ENCODE peak calls at places on chromosomes 6 and 20, in five cellular contexts. One of them, this sample, is unnamed.

GRCh38 chr20:29448806-29449470 is 1808.5 kb upstream of the DEFB115 start:
- DNase-seq in AG09309: no peak
- DNase-seq in breast epithelium: no peak
- DNase-seq in fibroblast of the aortic adventitia: no peak
- DNase-seq in fibroblast of pulmonary artery: no peak
- DNase-seq in this sample: no peak

GRCh38 chr6:143295904-143296303 is 154.6 kb downstream of the ADAT2 start:
- DNase-seq in fibroblast of the aortic adventitia: no peak
- DNase-seq in fibroblast of pulmonary artery: no peak
- DNase-seq in AG09309: no peak
- DNase-seq in breast epithelium: no peak
- DNase-seq in this sample: no peak

GRCh38 chr6:228881-229651 is 63.2 kb upstream of the DUSP22 start:
- DNase-seq in fibroblast of pulmonary artery: no peak
- DNase-seq in breast epithelium: no peak
- DNase-seq in AG09309: no peak
- DNase-seq in fibroblast of the aortic adventitia: no peak
- DNase-seq in this sample: no peak

GRCh38 chr20:57806476-57806875 is 96.7 kb upstream of the PMEPA1 start:
- DNase-seq in AG09309: no peak
- DNase-seq in breast epithelium: no peak
- DNase-seq in fibroblast of the aortic adventitia: no peak
- DNase-seq in fibroblast of pulmonary artery: no peak
- DNase-seq in this sample: no peak

GRCh38 chr6:53023323-53023722 is 28.2 kb upstream of the GSTA4 start:
- DNase-seq in breast epithelium: no peak
- DNase-seq in fibroblast of pulmonary artery: no peak
- DNase-seq in fibroblast of the aortic adventitia: no peak
- DNase-seq in AG09309: no peak
- DNase-seq in this sample: no peak

GRCh38 chr20:19244291-19244690 is 31.8 kb downstream of the SLC24A3 start:
- DNase-seq in fibroblast of pulmonary artery: no peak
- DNase-seq in AG09309: no peak
- DNase-seq in fibroblast of the aortic adventitia: no peak
- DNase-seq in breast epithelium: no peak
- DNase-seq in this sample: no peak

GRCh38 chr6:134539865-134540323 is 222.0 kb upstream of the SGK1 start:
- DNase-seq in breast epithelium: peak; percentile 79
- DNase-seq in AG09309: no peak
- DNase-seq in fibroblast of pulmonary artery: peak; percentile 74
- DNase-seq in fibroblast of the aortic adventitia: no peak
- DNase-seq in this sample: peak; percentile 75

GRCh38 chr6:158286413-158286812 is 25.9 kb upstream of the TULP4 start:
- DNase-seq in fibroblast of pulmonary artery: peak; percentile 68
- DNase-seq in breast epithelium: no peak
- DNase-seq in fibroblast of the aortic adventitia: peak; percentile 78
- DNase-seq in AG09309: peak; percentile 56
- DNase-seq in this sample: peak; percentile 58

GRCh38 chr6:117951783-117952182 is 44.7 kb downstream of the SLC35F1 start:
- DNase-seq in fibroblast of the aortic adventitia: no peak
- DNase-seq in AG09309: no peak
- DNase-seq in breast epithelium: no peak
- DNase-seq in fibroblast of pulmonary artery: no peak
- DNase-seq in this sample: no peak

GRCh38 chr20:63139856-63140255 is 76.1 kb downstream of the YTHDF1 start:
- DNase-seq in breast epithelium: no peak
- DNase-seq in AG09309: no peak
- DNase-seq in fibroblast of the aortic adventitia: no peak
- DNase-seq in fibroblast of pulmonary artery: no peak
- DNase-seq in this sample: no peak

GRCh38 chr20:40797425-40797824 is 108.4 kb upstream of the MAFB start:
- DNase-seq in AG09309: no peak
- DNase-seq in fibroblast of the aortic adventitia: peak; percentile 55
- DNase-seq in fibroblast of pulmonary artery: peak; percentile 14
- DNase-seq in breast epithelium: no peak
- DNase-seq in this sample: peak; percentile 15

GRCh38 chr6:33212857-33213165 is 4.5 kb downstream of the RING1 start:
- DNase-seq in AG09309: no peak
- DNase-seq in breast epithelium: no peak
- DNase-seq in fibroblast of pulmonary artery: peak; percentile 18
- DNase-seq in fibroblast of the aortic adventitia: no peak
- DNase-seq in this sample: peak; percentile 14
- H3K4me3 ChIP-seq in AG09309: peak overlapping the region; percentile 54
- H3K4me3 ChIP-seq in breast epithelium: peak overlapping the region; percentile 55
- H3K4me3 ChIP-seq in fibroblast of pulmonary artery: peak overlapping the region; percentile 60
- H3K4me3 ChIP-seq in fibroblast of the aortic adventitia: peak overlapping the region; percentile 69
- H3K4me3 ChIP-seq in this sample: peak overlapping the region; percentile 63

DNA sequence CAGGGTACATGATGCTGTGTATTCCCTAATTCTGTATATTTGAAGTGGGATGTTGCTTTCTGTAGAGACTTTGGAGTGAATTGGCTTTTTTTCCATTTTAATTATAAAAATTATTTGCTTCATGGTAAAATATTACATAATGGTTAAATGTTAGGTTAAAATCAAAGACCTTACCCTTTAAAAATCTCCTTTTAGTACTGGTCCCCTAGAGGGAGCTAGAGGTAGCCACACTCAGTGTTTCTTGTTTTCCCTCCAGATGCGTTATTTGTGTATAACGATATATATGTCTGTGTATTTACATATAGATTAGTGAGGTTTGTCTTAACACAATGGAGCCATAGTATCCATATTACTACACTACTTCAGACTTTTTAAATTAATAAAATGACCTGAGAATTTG is 146.7 kb downstream of the PLCB4 start:
- DNase-seq in AG09309: no peak
- DNase-seq in fibroblast of the aortic adventitia: no peak
- DNase-seq in breast epithelium: no peak
- DNase-seq in fibroblast of pulmonary artery: peak; percentile 16
- DNase-seq in this sample: peak; percentile 24
- TF ChIP-seq CTCF in AG09309: peak; percentile 43
- TF ChIP-seq CTCF in fibroblast of the aortic adventitia: peak; percentile 18
- TF ChIP-seq CTCF in breast epithelium: no peak
- TF ChIP-seq CTCF in fibroblast of pulmonary artery: peak; percentile 24
- TF ChIP-seq CTCF in this sample: peak; percentile 27

GRCh38 chr6:167092672-167093339 is 30.1 kb upstream of the CCR6 start:
- DNase-seq in fibroblast of the aortic adventitia: no peak
- DNase-seq in fibroblast of pulmonary artery: no peak
- DNase-seq in breast epithelium: no peak
- DNase-seq in AG09309: no peak
- DNase-seq in this sample: no peak
- H3K4me3 ChIP-seq in fibroblast of the aortic adventitia: no peak overlapping the region
- H3K4me3 ChIP-seq in fibroblast of pulmonary artery: no peak overlapping the region
- H3K4me3 ChIP-seq in breast epithelium: no peak overlapping the region
- H3K4me3 ChIP-seq in AG09309: no peak overlapping the region
- H3K4me3 ChIP-seq in this sample: no peak overlapping the region

DNA sequence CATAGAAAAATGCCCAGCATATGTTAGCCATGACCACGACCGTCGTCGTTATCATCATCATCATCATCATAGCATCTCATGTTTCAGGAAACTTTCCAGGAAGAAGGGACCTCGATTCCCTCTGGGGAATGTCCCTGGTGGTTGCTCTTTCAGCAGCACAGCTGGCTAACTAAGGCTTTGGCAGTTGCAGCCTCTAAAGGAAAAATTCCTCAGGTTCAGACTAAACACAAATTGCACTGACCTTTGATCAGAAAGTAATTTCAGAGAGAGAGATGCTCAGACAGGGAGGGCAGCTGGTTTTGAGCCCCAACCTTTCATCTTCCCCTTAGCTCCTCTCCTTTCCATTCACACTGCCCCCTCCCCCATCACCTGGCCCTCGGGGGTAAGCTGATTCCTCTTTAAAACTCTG is 5.6 kb upstream of the CFB start:
- DNase-seq in AG09309: no peak
- DNase-seq in breast epithelium: no peak
- DNase-seq in fibroblast of the aortic adventitia: peak; percentile 14
- DNase-seq in fibroblast of pulmonary artery: peak; percentile 22
- DNase-seq in this sample: no peak
- TF ChIP-seq CTCF in AG09309: no peak
- TF ChIP-seq CTCF in breast epithelium: no peak
- TF ChIP-seq CTCF in fibroblast of the aortic adventitia: no peak
- TF ChIP-seq CTCF in fibroblast of pulmonary artery: no peak
- TF ChIP-seq CTCF in this sample: no peak

GRCh38 chr20:4813839-4814695 is 92.4 kb downstream of the PRND start:
- DNase-seq in breast epithelium: no peak
- DNase-seq in fibroblast of pulmonary artery: peak; percentile 31
- DNase-seq in fibroblast of the aortic adventitia: no peak
- DNase-seq in AG09309: no peak
- DNase-seq in this sample: peak; percentile 38
- H3K4me3 ChIP-seq in breast epithelium: peak overlapping the region; percentile 10
- H3K4me3 ChIP-seq in fibroblast of pulmonary artery: no peak overlapping the region
- H3K4me3 ChIP-seq in fibroblast of the aortic adventitia: no peak overlapping the region
- H3K4me3 ChIP-seq in AG09309: no peak overlapping the region
- H3K4me3 ChIP-seq in this sample: no peak overlapping the region

GRCh38 chr6:76351275-76351674 is 278.8 kb upstream of the IMPG1 start:
- DNase-seq in AG09309: no peak
- DNase-seq in breast epithelium: no peak
- DNase-seq in fibroblast of pulmonary artery: no peak
- DNase-seq in fibroblast of the aortic adventitia: no peak
- DNase-seq in this sample: no peak
- TF ChIP-seq CTCF in AG09309: no peak
- TF ChIP-seq CTCF in breast epithelium: no peak
- TF ChIP-seq CTCF in fibroblast of pulmonary artery: no peak
- TF ChIP-seq CTCF in fibroblast of the aortic adventitia: no peak
- TF ChIP-seq CTCF in this sample: no peak